ENCODE peak calls at places on chromosome 10, in eight cellular contexts. T is activated naive CD4-positive, alpha-beta T cell; I is heart right ventricle; N is KBM-7; V is NAMALWA; A is sciatic nerve; D is activated CD8-positive, alpha-beta T cell treated with anti-CD3 and anti-CD28 coated beads for 36 hours; F is Daoy. E is an unnamed sample.

GRCh38 chr10:17787087-17787942 is 21.8 kb upstream of the MRC1 start:
- DNase-seq in V (no peak), N (no peak), D (no peak), I (no peak), F (peak; percentile 85), T (no peak), A (no peak), E (peak; percentile 93)

GRCh38 chr10:2620827-2621521 is 446.4 kb upstream of the PFKP start:
- DNase-seq in A (no peak), I (no peak), D (no peak), F (no peak), T (no peak), N (no peak), V (no peak), E (no peak)

GRCh38 chr10:6592080-6592479 is 12.0 kb upstream of the PRKCQ start:
- DNase-seq in F (no peak), A (no peak), T (no peak), I (no peak), V (no peak), D (no peak), N (no peak), E (no peak)

GRCh38 chr10:125057158-125058001 is 103.0 kb downstream of the CTBP2 start:
- DNase-seq in N (peak; percentile 67), D (peak; percentile 14), A (peak; percentile 87), I (peak; percentile 83), T (no peak), F (peak; percentile 57), V (peak; percentile 40), E (peak; percentile 83)

GRCh38 chr10:97891497-97892167 is 42.0 kb downstream of the GOLGA7B start:
- DNase-seq in F (no peak), V (no peak), T (no peak), A (no peak), I (no peak), N (no peak), D (no peak), E (no peak)

GRCh38 chr10:74008212-74008731 is 10.4 kb downstream of the VCL start:
- DNase-seq in N (no peak), V (no peak), T (no peak), A (no peak), F (peak; percentile 40), D (no peak), I (no peak), E (no peak)

GRCh38 chr10:58220769-58221448 is 46.8 kb downstream of the IPMK start:
- DNase-seq in N (no peak), T (no peak), D (no peak), I (no peak), V (no peak), A (no peak), F (no peak), E (peak; percentile 24)

GRCh38 chr10:112335866-112336265 is 38.0 kb upstream of the ACSL5 start:
- DNase-seq in T (no peak), N (no peak), V (no peak), F (no peak), A (no peak), D (no peak), I (no peak), E (no peak)

GRCh38 chr10:59177031-59177861 is 803 bp downstream of the PHYHIPL start:
- DNase-seq in V (no peak), I (peak; percentile 10), A (no peak), N (peak; percentile 7), D (no peak), T (no peak), F (peak; percentile 63), E (peak; percentile 88)

GRCh38 chr10:114795039-114795438 is 26.5 kb upstream of the FHIP2A start:
- DNase-seq in F (no peak), T (no peak), D (no peak), V (no peak), A (no peak), I (no peak), N (no peak), E (peak; percentile 12)

GRCh38 chr10:71290331-71290730 is 28.7 kb upstream of the SLC29A3 start:
- DNase-seq in I (no peak), T (no peak), N (no peak), V (no peak), A (no peak), D (no peak), F (no peak), E (no peak)

GRCh38 chr10:35208536-35208935 is 81.9 kb downstream of the CREM start:
- DNase-seq in I (no peak), N (no peak), A (no peak), F (no peak), D (peak; percentile 81), V (no peak), T (no peak), E (no peak)

GRCh38 chr10:32957341-32958084 is 517 bp downstream of the ITGB1 start:
- DNase-seq in D (peak; percentile 60), A (peak; percentile 75), N (peak; percentile 57), F (peak; percentile 33), T (peak; percentile 11), V (peak; percentile 27), I (peak; percentile 50), E (no peak)

GRCh38 chr10:61592581-61592980 is 70.1 kb upstream of the CABCOCO1 start:
- DNase-seq in N (peak; percentile 26), T (no peak), D (peak; percentile 17), I (no peak), A (no peak), V (peak; percentile 44), F (peak; percentile 17), E (peak; percentile 24)

GRCh38 chr10:58665361-58665760 is 152.7 kb downstream of the BICC1 start:
- DNase-seq in A (no peak), T (no peak), I (no peak), V (no peak), N (no peak), F (no peak), D (no peak), E (no peak)

GRCh38 chr10:11875499-11876281 is 52.5 kb downstream of the PROSER2 start:
- DNase-seq in V (no peak), N (no peak), D (no peak), I (peak; percentile 72), T (no peak), F (peak; percentile 93), A (peak; percentile 84), E (peak; percentile 79)